ENCODE peak calls at places on chromosomes 2 and 18, in four cellular contexts. Y is AG04449, D is PC-3, P is cardiac fibroblast. T is an unnamed sample.

GRCh38 chr2:231190531-231191197 is 7.8 kb upstream of the ARMC9 start:
- DNase-seq in P (peak), Y (no peak), D (peak), T (no peak)

GRCh38 chr2:109272461-109272860 is 143.5 kb downstream of the SH3RF3 start:
- DNase-seq in D (no peak), Y (no peak), P (no peak), T (no peak)

GRCh38 chr2:135916232-135916631 is 40.0 kb upstream of the MCM6 start:
- DNase-seq in Y (no peak), D (peak), P (peak), T (peak)

GRCh38 chr2:72619622-72620021 is 206.2 kb downstream of the EXOC6B start:
- DNase-seq in P (peak), D (no peak), Y (no peak), T (no peak)

GRCh38 chr2:195368530-195369216 is 288.4 kb upstream of the SLC39A10 start:
- DNase-seq in Y (no peak), D (no peak), P (no peak), T (no peak)

GRCh38 chr18:32468147-32468845 is 2.4 kb downstream of the GAREM1 start:
- DNase-seq in D (no peak), Y (no peak), P (peak), T (no peak)

GRCh38 chr2:3489449-3490115 is 29.7 kb downstream of the ADI1 start:
- DNase-seq in D (no peak), Y (no peak), P (no peak), T (no peak)

GRCh38 chr2:62586981-62587380 is 81.0 kb upstream of the TMEM17 start:
- DNase-seq in Y (peak), D (peak), P (peak), T (no peak)

GRCh38 chr2:132583666-132584360 is 86.2 kb downstream of the LYPD1 start:
- DNase-seq in P (no peak), Y (no peak), D (no peak), T (no peak)

GRCh38 chr2:43519711-43520221 is 76.1 kb downstream of the THADA start:
- DNase-seq in Y (peak), P (peak), D (peak), T (peak)

GRCh38 chr18:49249523-49249922 is 210.9 kb downstream of the DYM start:
- DNase-seq in P (peak), Y (peak), D (peak), T (peak)

GRCh38 chr2:10361220-10361588 is 58.5 kb downstream of the HPCAL1 start:
- DNase-seq in P (no peak), Y (no peak), D (no peak), T (no peak)

GRCh38 chr2:168944065-168944464 is 43.0 kb downstream of the G6PC2 start:
- DNase-seq in P (no peak), Y (no peak), D (no peak), T (no peak)

GRCh38 chr2:9380702-9381628 is 42.4 kb downstream of the ITGB1BP1 start:
- DNase-seq in D (peak), Y (peak), P (peak), T (peak)

GRCh38 chr2:121210691-121211090 is 74.3 kb downstream of the TFCP2L1 start:
- DNase-seq in P (no peak), D (peak), Y (no peak), T (no peak)

GRCh38 chr2:64311948-64312621 is 141.9 kb upstream of the LGALSL start:
- DNase-seq in Y (peak), D (peak), P (peak), T (peak)

GRCh38 chr2:96751800-96752199 is 8.9 kb upstream of the CNNM4 start:
- DNase-seq in D (peak), P (no peak), Y (no peak), T (no peak)

GRCh38 chr18:62802523-62802922 is 87.2 kb downstream of the PHLPP1 start:
- DNase-seq in P (peak), D (no peak), Y (no peak), T (no peak)
- TF ChIP-seq CTCF in P (peak), D (peak), Y (no peak), T (peak)

GRCh38 chr2:238811293-238811692 is 36.6 kb upstream of the TWIST2 start:
- DNase-seq in P (peak), Y (no peak), D (no peak), T (no peak)

GRCh38 chr2:238810321-238810720 is 37.6 kb upstream of the TWIST2 start:
- DNase-seq in P (no peak), D (no peak), Y (no peak), T (no peak)

GRCh38 chr2:238813109-238813508 is 34.8 kb upstream of the TWIST2 start:
- DNase-seq in Y (no peak), P (no peak), D (no peak), T (no peak)

GRCh38 chr2:238808761-238809160 is 39.1 kb upstream of the TWIST2 start:
- DNase-seq in D (no peak), P (no peak), Y (no peak), T (no peak)

GRCh38 chr2:238811765-238812164 is 36.1 kb upstream of the TWIST2 start:
- DNase-seq in Y (no peak), D (no peak), P (no peak), T (no peak)
- H3K4me3 ChIP-seq in Y (no peak), D (no peak), P (no peak), T (no peak)

DNA sequence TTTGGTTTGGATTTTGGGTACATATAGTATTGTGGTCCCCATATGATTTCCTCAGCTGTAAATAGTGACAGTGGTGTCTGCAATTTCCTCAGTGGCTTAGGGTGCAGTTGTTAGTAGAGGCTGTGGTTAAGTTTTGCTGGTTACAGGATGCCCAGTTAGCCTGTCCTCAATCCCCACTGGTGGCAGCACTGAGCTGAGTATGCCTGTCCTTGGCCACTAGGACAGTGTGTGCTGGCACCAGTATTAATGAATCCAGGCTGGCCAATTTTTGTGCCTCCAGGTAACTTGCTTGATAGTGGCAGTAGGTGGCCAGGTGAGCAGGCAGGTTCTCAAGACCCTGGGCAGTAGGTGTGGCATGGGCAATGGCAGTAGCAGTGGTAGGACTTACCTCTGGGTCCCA is 973.1 kb downstream of the TMEM182 start:
- DNase-seq in Y (no peak), P (no peak), D (no peak), T (no peak)
- TF ChIP-seq CTCF in Y (no peak), P (no peak), D (no peak), T (peak)

DNA sequence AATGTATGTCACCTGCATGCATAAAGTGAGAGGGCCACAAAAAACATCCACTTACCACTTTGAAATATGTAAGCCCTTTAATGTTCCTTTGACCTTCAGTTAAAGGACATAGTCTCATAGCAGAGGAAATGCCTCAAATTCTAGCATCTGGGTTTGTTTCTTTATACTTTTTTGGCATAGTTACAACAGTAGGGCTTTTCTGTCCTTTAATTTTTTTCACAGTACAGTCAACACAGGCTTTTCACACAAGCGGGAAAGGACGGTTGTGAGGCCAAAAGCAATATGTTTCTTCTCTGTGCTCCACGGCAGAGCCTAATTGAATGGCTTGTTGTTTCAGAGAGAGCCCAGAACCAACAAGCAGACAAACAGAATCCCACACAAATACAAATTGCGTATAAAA is 57.6 kb downstream of the CRIM1 start:
- DNase-seq in Y (no peak), P (peak), D (no peak), T (no peak)
- H3K4me3 ChIP-seq in Y (no peak), P (no peak), D (no peak), T (no peak)

DNA sequence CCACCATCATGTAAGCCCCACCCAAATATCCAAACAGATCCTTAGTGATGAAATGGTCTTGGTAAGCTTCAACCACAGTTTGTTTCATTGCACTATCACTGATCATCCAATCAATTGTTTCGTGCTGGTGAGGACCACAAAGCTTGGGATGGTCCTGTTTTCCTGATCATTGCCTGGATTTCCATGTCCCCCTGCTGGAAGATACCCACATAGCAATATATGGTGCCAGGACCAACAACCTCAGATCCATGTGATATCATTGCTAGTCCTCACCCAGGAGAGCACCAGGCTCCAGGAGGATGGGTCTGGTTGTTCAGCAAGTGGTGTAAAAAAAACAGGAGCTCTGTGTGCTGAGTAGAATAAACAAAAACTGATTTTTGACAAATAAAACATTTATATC is 206.5 kb upstream of the SH3BP4 start:
- DNase-seq in D (no peak), Y (no peak), P (no peak), T (no peak)
- TF ChIP-seq CTCF in D (peak), Y (no peak), P (no peak), T (peak)

T was measured in epithelial cell of proximal tubule.